ENCODE peak calls at places on chromosomes 16 and 17, in four cellular contexts. A is AG04450, L is fibroblast of mammary gland, R is GM20000. X is an unnamed sample.

GRCh38 chr16:1105888-1106620 is 10.0 kb upstream of the C1QTNF8 start:
- DNase-seq in A (peak; percentile 10), L (peak; percentile 33), R (peak; percentile 80), X (peak; percentile 81)

GRCh38 chr17:7204828-7205461 is 14.7 kb downstream of the DLG4 start:
- DNase-seq in A (peak; percentile 59), L (peak; percentile 80), R (peak; percentile 98), X (peak; percentile 86)

GRCh38 chr16:15979801-15980200 is 30.4 kb downstream of the ABCC1 start:
- DNase-seq in A (no peak), L (no peak), R (no peak), X (no peak)

GRCh38 chr16:29114476-29115012 is 129.7 kb downstream of the LAT start:
- DNase-seq in A (no peak), L (peak; percentile 5), R (no peak), X (no peak)

GRCh38 chr16:67110136-67110847 is 551 bp downstream of the PHAF1 start:
- DNase-seq in A (no peak), L (no peak), R (peak; percentile 26), X (no peak)

GRCh38 chr17:82598256-82599011 is 49.8 kb downstream of the WDR45B start:
- DNase-seq in A (no peak), L (peak; percentile 88), R (no peak), X (no peak)

GRCh38 chr16:30745082-30745481 is 3.1 kb upstream of the PHKG2 start:
- DNase-seq in A (no peak), L (no peak), R (no peak), X (no peak)

GRCh38 chr16:66344533-66345145 is 21.9 kb upstream of the CDH5 start:
- DNase-seq in A (no peak), L (peak; percentile 58), R (peak; percentile 45), X (no peak)

GRCh38 chr17:64491034-64491860 is 5.6 kb downstream of the POLG2 start:
- DNase-seq in A (no peak), L (peak; percentile 61), R (no peak), X (no peak)

GRCh38 chr16:65061935-65062334 is 59.9 kb downstream of the CDH11 start:
- DNase-seq in A (no peak), L (peak; percentile 41), R (no peak), X (no peak)
- TF ChIP-seq CTCF in A (no peak), L (no peak), R (no peak), X (no peak)

DNA sequence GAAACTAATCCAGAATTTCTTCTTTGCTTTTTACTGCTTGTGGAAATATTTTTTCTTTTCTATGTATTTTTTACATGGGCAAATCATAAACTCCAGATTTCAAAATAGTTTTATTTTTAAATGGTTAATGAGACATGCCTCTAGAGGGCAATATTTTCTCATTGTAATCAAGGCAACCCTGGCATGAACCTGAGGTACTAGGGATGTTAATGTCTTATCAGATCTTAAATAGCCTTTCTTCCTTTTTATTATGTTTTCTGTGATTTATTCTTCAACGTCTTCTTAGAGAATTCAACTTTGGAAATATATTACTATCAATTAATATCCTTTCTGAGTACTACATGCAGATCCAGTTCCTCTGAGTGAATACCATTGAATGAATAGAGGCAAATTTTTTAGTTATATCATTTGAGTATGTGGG is 324.7 kb downstream of the BCAS3 start:
- DNase-seq in A (peak; percentile 27), L (peak; percentile 65), R (peak; percentile 10), X (no peak)
- TF ChIP-seq CTCF in A (peak; percentile 60), L (peak; percentile 37), R (peak; percentile 5), X (peak; percentile 64)

DNA sequence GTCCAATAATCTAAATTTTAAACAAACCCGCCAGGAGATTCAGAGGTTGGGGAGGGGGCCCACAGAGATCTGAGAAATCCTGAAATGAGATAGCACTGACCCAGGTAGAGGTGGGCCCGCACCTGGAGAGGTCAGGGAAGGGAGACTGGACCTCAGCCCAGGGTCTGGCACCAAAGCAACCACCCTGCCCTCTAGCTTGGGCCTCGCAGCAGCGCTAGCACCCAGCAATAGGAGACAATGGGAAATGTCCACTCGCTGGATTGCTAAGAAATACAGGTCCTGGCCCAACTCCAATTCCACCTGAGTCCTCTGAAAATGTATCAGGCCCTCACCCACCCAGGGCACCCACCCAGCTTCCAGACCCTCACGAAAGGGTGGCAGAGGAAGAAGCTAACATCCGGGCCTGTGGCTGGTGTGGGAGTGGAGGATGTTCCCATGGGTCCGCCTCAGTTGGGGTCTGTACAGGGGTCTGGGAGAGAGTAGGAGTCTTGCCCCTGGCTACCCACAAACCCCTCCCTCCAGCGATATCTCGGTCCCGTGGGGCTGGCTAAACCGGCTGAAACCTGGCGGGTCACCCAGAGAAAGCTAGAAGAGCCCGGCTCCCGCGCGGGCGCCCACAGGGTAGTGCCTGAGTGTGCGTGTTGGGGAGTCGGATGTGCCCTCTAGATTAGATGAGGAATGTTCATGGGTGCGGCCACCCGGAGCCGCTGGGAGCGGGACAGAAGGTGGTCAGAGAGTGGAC is 1.1 kb downstream of the PLLP start:
- DNase-seq in A (no peak), L (no peak), R (no peak), X (no peak)
- TF ChIP-seq CTCF in A (no peak), L (no peak), R (no peak), X (no peak)

DNA sequence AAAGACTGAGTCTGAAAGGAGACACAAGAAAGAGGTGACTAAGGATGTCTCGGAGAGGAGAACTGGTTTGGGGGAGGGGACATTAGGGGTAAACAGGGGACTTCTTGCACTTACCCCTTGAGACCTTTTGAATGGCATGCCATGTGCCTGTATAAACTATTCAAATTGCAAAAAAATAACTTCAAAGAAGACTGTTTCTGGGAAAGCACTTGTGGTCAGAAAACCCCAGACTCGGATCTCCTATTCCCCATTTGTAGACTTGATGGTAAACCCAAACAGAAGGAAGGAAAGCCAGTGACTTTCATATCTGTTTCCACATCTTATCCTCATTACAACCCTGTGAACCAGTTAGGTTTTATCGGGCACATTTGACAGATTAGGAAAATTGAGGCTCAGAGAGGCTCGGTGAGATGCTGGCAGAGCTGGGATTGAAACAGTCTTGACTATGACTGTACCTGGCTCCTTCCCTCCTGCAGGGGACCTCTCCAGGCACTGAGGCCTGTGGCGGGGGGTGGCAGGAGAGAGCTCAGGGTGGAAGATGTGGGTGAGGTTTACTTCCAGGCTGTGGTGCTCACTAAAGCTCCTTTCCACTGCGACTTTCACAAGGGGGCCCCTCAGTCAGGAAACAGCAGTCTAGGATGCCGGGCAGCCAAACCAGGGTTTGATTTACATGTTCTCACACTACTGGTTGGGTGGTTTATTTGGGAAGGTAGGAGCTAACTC is 30.5 kb upstream of the PLCG2 start:
- DNase-seq in A (no peak), L (no peak), R (no peak), X (no peak)
- TF ChIP-seq CTCF in A (no peak), L (no peak), R (no peak), X (no peak)

GRCh38 chr17:50634915-50635719 is 436 bp downstream of the ABCC3 start:
- DNase-seq in A (no peak), L (no peak), R (no peak), X (no peak)
- TF ChIP-seq CTCF in A (no peak), L (no peak), R (no peak), X (peak; percentile 21)

DNA sequence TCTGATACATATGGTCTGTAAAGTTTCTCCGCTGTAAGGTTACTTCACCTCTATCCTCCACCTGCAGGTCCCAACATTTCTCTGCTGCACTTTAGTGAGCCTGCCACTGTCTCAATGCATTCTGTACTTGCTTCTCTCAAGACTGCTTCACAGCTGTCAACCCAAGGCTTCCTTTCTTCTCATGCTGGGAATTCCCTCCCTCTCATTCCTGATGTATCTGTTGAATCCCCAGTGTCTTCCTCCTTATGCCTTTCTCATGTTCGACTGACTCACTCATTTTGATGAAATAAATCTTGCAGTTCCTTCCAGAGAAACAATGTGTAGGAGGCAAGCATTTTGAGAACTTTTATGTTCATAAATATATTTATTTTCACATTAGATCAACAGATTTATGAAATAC is 288.3 kb downstream of the CNTNAP4 start:
- DNase-seq in A (no peak), L (no peak), R (no peak), X (no peak)
- TF ChIP-seq CTCF in A (no peak), L (no peak), R (no peak), X (no peak)

DNA sequence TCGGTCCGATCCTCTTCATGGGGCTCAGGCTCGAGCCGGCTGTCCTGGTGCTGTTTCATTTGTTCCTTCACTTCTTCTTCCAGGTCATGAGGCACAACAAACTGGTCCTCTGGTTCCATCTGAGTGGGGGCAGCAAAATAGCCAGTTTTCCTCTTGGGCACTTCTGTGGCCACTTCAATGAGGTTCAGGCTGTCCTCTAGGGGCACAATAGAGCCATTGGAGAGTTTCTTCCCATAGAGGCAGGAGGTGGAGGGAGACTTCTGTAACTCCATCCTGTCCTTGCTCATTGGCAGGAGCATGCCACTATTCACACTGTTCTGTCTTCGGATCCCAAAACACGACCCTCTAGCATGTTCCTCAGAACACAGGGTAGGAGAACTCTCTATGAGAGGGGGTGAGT is 22.9 kb downstream of the MARVELD3 start:
- DNase-seq in A (no peak), L (peak; percentile 7), R (no peak), X (no peak)
- TF ChIP-seq CTCF in A (peak; percentile 41), L (peak; percentile 46), R (peak; percentile 25), X (peak; percentile 38)

GRCh38 chr16:56953006-56953405 is 8.7 kb upstream of the CETP start:
- DNase-seq in A (no peak), L (no peak), R (no peak), X (no peak)

GRCh38 chr16:56961386-56961785 is 364 bp upstream of the CETP start:
- DNase-seq in A (no peak), L (no peak), R (no peak), X (no peak)

GRCh38 chr16:56960681-56961281 is 969 bp upstream of the CETP start:
- DNase-seq in A (no peak), L (no peak), R (no peak), X (no peak)

GRCh38 chr16:56956076-56956475 is 5.7 kb upstream of the CETP start:
- DNase-seq in A (no peak), L (peak; percentile 50), R (no peak), X (no peak)

DNA sequence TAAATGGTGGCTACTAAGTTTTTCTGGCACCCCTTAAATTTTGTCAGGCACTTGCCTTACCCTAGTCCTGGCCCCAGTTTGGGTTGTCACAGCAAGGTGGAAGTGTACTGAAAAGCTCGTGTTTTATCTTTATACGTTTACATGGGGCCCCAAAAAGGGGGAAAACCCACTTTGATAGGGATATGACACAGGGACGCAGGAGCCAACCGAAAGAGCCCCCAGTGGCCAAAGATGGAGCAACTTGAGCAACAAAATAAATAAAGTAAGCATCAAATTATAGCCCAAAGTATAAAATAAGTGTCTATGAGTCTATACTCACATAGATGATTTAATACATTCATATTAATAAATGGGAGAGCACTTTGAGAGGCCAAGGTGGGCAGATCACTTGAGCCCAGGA is 5.0 kb upstream of the CETP start:
- DNase-seq in A (no peak), L (no peak), R (no peak), X (no peak)
- TF ChIP-seq CTCF in A (no peak), L (no peak), R (no peak), X (no peak)

DNA sequence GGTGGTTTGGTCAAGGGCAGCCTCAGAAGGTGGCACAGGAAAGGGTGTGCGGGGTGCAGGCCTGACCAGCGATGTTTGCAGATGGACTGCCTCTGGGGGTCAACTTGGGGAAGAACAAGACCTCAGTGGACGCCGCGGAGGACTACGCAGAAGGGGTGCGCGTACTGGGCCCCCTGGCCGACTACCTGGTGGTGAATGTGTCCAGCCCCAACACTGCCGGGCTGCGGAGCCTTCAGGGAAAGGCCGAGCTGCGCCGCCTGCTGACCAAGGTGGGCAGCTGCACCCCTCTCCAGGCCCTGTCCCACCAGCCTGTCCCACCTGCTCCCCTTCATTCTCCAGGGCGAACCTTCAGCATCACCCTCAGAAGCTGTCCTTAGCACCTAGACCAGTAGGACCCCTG is 12.5 kb downstream of the DHODH start:
- DNase-seq in A (no peak), L (no peak), R (no peak), X (peak; percentile 28)
- TF ChIP-seq CTCF in A (peak; percentile 47), L (no peak), R (no peak), X (peak; percentile 61)